ENCODE peak calls at places on chromosomes 6 and 20, in four cellular contexts. P is tibial artery, U is heart left ventricle, N is tibial nerve. Z is an unnamed sample.

GRCh38 chr6:8131265-8131897 is 29.0 kb upstream of the EEF1E1 start:
- DNase-seq in U (no peak), N (no peak), P (no peak), Z (no peak)

GRCh38 chr6:136720045-136720760 is 72.1 kb downstream of the MAP3K5 start:
- DNase-seq in P (no peak), N (no peak), U (no peak), Z (no peak)

GRCh38 chr6:144777249-144777648 is 492.1 kb downstream of the UTRN start:
- DNase-seq in N (no peak), P (no peak), U (no peak), Z (no peak)

GRCh38 chr6:142883011-142883410 is 62.0 kb downstream of the HIVEP2 start:
- DNase-seq in P (no peak), U (no peak), N (no peak), Z (no peak)

GRCh38 chr6:20630617-20631448 is 96.6 kb downstream of the CDKAL1 start:
- DNase-seq in P (no peak), N (no peak), U (no peak), Z (no peak)

GRCh38 chr6:26173836-26174144 is 86.6 kb downstream of the HFE start:
- DNase-seq in P (no peak), N (no peak), U (no peak), Z (no peak)

GRCh38 chr6:43428112-43428570 is 800 bp downstream of the ABCC10 start:
- DNase-seq in U (no peak), N (no peak), P (no peak), Z (no peak)

GRCh38 chr6:166308769-166309589 is 787 bp upstream of the PRR18 start:
- DNase-seq in N (no peak), P (no peak), U (no peak), Z (no peak)

GRCh38 chr20:62238569-62239277 is 402 bp downstream of the OSBPL2 start:
- DNase-seq in U (no peak), P (no peak), N (no peak), Z (no peak)
- H3K27ac ChIP-seq in U (peak), P (peak), N (peak), Z (peak)

GRCh38 chr6:134621858-134622257 is 303.9 kb upstream of the SGK1 start:
- DNase-seq in P (no peak), U (no peak), N (no peak), Z (no peak)

GRCh38 chr6:134619077-134619476 is 301.2 kb upstream of the SGK1 start:
- DNase-seq in P (no peak), N (no peak), U (no peak), Z (no peak)

GRCh38 chr6:134623391-134623790 is 305.5 kb upstream of the SGK1 start:
- DNase-seq in N (no peak), P (no peak), U (no peak), Z (no peak)

GRCh38 chr6:134622382-134623173 is 304.7 kb upstream of the SGK1 start:
- DNase-seq in N (no peak), U (no peak), P (no peak), Z (no peak)

GRCh38 chr6:134619789-134620188 is 301.9 kb upstream of the SGK1 start:
- DNase-seq in U (no peak), N (no peak), P (no peak), Z (no peak)
- H3K27ac ChIP-seq in U (no peak), N (no peak), P (no peak), Z (no peak)

GRCh38 chr20:24773168-24773567 is 175.9 kb upstream of the CST7 start:
- DNase-seq in P (peak), U (no peak), N (no peak), Z (no peak)
- H3K27ac ChIP-seq in P (no peak), U (no peak), N (no peak), Z (no peak)

GRCh38 chr20:41061155-41061554 is 32.5 kb downstream of the TOP1 start:
- DNase-seq in U (no peak), N (no peak), P (no peak), Z (no peak)

GRCh38 chr20:41055679-41056078 is 27.1 kb downstream of the TOP1 start:
- DNase-seq in P (no peak), U (no peak), N (no peak), Z (no peak)

GRCh38 chr20:41058007-41058673 is 29.5 kb downstream of the TOP1 start:
- DNase-seq in N (no peak), U (no peak), P (no peak), Z (no peak)

GRCh38 chr20:41059236-41059635 is 30.6 kb downstream of the TOP1 start:
- DNase-seq in N (no peak), P (no peak), U (no peak), Z (no peak)

DNA sequence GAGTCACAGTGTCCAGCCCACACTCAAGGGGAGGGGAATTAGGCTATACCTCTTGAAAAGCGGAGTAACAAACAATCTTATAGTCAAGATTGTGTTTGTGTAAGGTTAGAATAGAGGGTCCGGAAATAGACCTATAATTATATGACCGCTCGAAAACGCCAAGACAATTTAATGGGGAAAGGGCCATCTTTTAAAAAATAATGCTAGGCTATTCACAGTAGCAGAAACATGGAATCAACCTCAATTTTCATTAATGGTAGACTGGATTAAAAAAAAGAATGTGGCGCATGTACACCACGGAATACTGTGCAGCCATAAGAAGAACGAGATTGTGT is 30.0 kb downstream of the TOP1 start:
- DNase-seq in P (no peak), U (no peak), N (no peak), Z (no peak)
- H3K27ac ChIP-seq in P (no peak), U (no peak), N (no peak), Z (peak)

GRCh38 chr6:111602481-111603404 is 2.9 kb downstream of the TRAF3IP2 start:
- DNase-seq in P (peak), U (no peak), N (no peak), Z (peak)

GRCh38 chr6:111605100-111605748 is 454 bp downstream of the TRAF3IP2 start:
- DNase-seq in P (peak), N (peak), U (peak), Z (peak)

GRCh38 chr6:111604259-111605099 is 1.2 kb downstream of the TRAF3IP2 start:
- DNase-seq in N (peak), P (peak), U (no peak), Z (peak)

GRCh38 chr6:111601875-111602274 is 3.8 kb downstream of the TRAF3IP2 start:
- DNase-seq in U (no peak), P (peak), N (no peak), Z (no peak)

DNA sequence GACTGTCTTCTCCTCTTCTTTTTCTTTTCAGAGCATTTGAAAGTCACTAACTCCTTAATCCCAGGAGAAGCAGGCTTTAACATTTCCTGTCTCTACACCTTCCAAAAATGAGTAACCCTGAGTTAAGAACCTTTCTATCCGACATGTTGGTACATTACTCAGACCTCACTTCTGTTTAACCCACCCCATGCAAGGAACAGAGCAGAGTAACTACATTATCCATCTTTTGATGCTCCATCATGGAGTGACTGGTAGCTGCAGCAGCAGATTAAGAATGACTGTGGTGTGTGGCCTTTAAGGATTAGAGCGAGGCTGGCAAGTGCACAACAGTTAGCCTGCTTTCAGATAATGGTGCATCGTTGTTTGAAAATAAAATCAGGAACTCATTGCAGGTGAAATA is 2.0 kb downstream of the TRAF3IP2 start:
- DNase-seq in P (peak), U (no peak), N (no peak), Z (no peak)
- H3K27ac ChIP-seq in P (peak), U (peak), N (no peak), Z (peak)

GRCh38 chr20:1474817-1475603 is 8.4 kb upstream of the NSFL1C start:
- DNase-seq in U (no peak), P (no peak), N (no peak), Z (no peak)

GRCh38 chr20:1478566-1478965 is 11.9 kb upstream of the NSFL1C start:
- DNase-seq in U (no peak), N (no peak), P (no peak), Z (no peak)

GRCh38 chr20:1477896-1478490 is 11.3 kb upstream of the NSFL1C start:
- DNase-seq in U (no peak), N (no peak), P (no peak), Z (no peak)

GRCh38 chr20:1484438-1485120 is 6.6 kb downstream of the SIRPB2 start:
- DNase-seq in N (no peak), P (no peak), U (no peak), Z (no peak)

DNA sequence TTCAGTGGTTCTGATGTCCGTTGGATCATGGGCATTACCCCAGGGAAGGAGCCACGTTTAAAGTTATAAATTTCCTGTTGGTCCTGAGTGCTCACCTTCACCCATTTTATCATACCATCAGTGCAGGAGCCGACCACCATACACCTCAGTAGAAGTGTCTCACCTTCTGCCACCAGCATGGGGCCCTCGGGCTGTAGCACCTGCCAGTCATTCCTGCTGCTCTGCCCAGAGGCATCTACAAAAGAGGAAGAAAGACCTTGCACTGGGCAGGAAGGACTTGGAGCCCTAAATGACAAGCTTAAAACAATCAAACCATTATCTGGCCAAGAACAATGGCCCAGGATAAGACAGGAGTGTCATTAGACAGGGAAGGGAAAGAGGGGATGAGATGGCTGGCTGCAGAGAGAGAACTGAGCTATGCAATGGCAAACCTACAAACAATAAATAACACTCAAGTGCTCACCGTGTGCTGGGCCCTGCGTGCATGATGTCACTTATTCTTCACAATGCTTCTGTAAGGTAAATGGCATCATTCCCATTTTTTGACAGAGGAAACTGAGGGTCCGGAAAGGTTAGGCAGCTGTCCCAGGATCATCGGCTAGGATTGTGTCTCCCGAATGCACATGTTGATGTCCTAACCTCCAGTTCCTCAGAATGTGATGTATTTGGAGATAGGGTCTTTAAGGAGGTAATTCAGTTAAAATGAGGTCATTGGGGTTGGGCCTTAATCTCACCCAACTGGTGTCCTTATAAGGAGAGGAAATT is 11.2 kb downstream of the SIRPB2 start:
- DNase-seq in P (no peak), N (no peak), U (no peak), Z (no peak)
- H3K27ac ChIP-seq in P (no peak), N (no peak), U (no peak), Z (no peak)

GRCh38 chr6:107769053-107769658 is 55.0 kb downstream of the SCML4 start:
- DNase-seq in N (no peak), P (no peak), U (no peak), Z (no peak)
- H3K27ac ChIP-seq in N (no peak), P (no peak), U (no peak), Z (no peak)

GRCh38 chr6:146878564-146879343 is 280.0 kb downstream of the ADGB start:
- DNase-seq in P (no peak), N (no peak), U (no peak), Z (no peak)
- H3K27ac ChIP-seq in P (no peak), N (no peak), U (no peak), Z (no peak)

GRCh38 chr6:1604347-1604990 is 5.2 kb upstream of the FOXC1 start:
- DNase-seq in U (peak), N (no peak), P (peak), Z (no peak)
- H3K27ac ChIP-seq in U (no peak), N (no peak), P (peak), Z (no peak)

Z was measured in left ventricle myocardium inferior.